ENCODE peak calls at places on chromosomes 1 and 21, in four cellular contexts. F, V, Q and B are unnamed samples. For H3K4me1, the result is how much of the 10 kb centered on the place peaks cover.

GRCh38 chr1:3097861-3098260 is 28.9 kb downstream of the PRDM16 start:
- DNase-seq in V (no peak), F (no peak), Q (no peak), B (no peak)

GRCh38 chr1:85089203-85089602 is 40.9 kb upstream of the MCOLN3 start:
- DNase-seq in Q (no peak), F (no peak), V (no peak), B (no peak)

GRCh38 chr1:41738475-41738874 is 180.2 kb downstream of the HIVEP3 start:
- DNase-seq in V (no peak), F (no peak), Q (no peak), B (no peak)

GRCh38 chr1:36359911-36360310 is 25.8 kb downstream of the STK40 start:
- DNase-seq in V (no peak), F (peak), Q (no peak), B (no peak)

GRCh38 chr1:230104395-230105244 is 37.6 kb downstream of the GALNT2 start:
- DNase-seq in Q (peak), F (peak), V (peak), B (peak)

GRCh38 chr1:215114154-215114933 is 31.8 kb downstream of the KCNK2 start:
- DNase-seq in V (no peak), Q (no peak), F (peak), B (no peak)

GRCh38 chr1:200400556-200400955 is 9.3 kb downstream of the ZNF281 start:
- DNase-seq in F (no peak), V (no peak), Q (no peak), B (no peak)

GRCh38 chr21:35375115-35375514 is 326.0 kb upstream of the RUNX1 start:
- DNase-seq in Q (no peak), F (no peak), V (no peak), B (no peak)

DNA sequence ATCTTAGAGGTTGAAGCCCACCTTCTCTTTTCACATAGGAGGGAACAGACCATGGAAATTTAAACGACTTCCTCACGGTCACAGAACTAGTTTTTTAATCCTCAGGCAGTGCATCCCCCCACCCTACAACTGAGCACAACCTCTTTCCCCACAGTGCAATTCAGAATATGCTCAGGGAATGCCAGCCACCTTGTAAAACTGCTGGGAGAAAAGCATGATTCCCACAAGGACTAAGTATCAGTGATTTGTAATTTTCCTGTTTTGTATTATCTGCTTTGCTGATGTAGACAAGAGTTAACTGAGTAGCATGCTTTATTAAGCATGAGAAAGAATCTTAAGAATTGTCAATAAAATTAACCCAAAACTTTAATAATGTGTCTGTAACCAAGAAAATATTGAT is 23.8 kb downstream of the TMEM50A start:
- DNase-seq in Q (no peak), V (no peak), F (no peak), B (no peak)
- H3K4me1 ChIP-seq in Q (under half), V (under half), F (under half), B (under half)

DNA sequence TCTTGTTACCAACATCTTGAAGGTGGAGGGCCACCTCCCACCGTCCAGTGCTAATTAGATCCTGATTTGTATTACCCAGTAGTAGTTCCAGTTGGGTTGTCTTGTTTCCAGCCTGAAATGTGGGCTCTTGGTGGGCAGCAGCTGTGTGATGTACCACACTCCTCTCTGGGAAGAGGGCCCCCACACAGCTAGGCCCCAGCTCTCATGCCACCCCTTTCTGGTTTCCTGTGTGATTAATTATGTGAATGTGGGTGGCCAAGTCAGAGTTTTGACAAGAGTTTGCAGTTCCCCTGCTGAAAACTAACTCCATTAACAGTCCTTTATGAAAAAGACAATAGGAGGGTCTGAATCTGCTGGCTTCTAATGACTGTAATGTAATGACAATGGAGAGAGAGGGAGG is 3.8 kb downstream of the HMGB4 start:
- DNase-seq in Q (no peak), V (no peak), F (no peak), B (no peak)
- H3K4me3 ChIP-seq in Q (no peak), V (no peak), F (no peak), B (no peak)

GRCh38 chr1:17542696-17543095 is 3.2 kb downstream of the ARHGEF10L start:
- DNase-seq in V (no peak), Q (no peak), F (no peak), B (no peak)
- H3K4me1 ChIP-seq in V (under half), Q (under half), F (under half), B (under half)

GRCh38 chr1:170730443-170730842 is 66.5 kb downstream of the PRRX1 start:
- DNase-seq in Q (no peak), F (no peak), V (no peak), B (no peak)
- H3K4me3 ChIP-seq in Q (no peak), F (no peak), V (no peak), B (no peak)

DNA sequence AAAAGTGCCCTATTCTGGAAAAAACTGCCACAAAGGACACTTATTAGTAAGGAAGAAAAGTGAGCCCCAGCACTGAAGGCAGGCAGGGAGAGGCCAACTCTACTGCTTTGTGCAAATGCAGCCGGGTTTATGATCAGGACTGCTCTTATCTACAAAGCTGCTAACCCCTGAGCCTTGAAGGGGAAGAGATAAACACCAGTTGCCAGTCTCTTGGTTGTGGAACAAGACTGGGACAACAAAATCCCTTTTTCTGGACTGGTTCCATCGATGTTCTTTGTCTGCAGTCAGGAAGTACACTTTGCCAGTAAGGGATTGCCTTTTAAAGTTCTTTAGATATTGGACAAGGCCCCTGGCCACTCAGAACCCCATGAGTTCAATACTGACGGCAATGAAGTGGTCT is 43.8 kb downstream of the GNB1 start:
- DNase-seq in Q (no peak), F (no peak), V (no peak), B (no peak)
- H3K4me1 ChIP-seq in Q (half or more), F (under half), V (under half), B (under half)

DNA sequence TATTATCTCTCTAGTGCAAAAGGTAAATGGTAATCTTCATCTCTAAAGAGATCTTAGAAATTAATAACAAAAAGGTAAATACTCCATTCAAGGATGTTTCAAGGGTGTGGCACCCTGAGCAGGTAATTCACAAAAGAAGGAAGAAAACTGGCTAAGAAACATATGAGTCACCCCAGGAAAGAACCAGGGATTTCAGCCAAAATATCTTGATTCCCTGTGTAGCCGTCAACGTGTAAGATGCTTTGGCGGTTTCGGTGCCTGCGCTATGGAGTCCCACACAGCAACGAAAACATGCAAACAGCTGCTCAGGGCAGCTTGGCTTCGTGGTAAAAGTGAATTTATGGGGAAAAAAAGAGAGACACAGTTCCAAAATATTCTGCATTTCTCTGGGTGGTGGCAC is 3.7 kb downstream of the ITGB2 start:
- DNase-seq in F (no peak), V (no peak), Q (no peak), B (peak)
- H3K4me3 ChIP-seq in F (no peak), V (no peak), Q (no peak), B (no peak)